ENCODE peak calls at places on chromosome 16, in eight cellular contexts. W is stimulated activated CD8-positive, alpha-beta memory T cell treated with anti-CD3 and anti-CD28 coated beads, Interleukin-15, amount 100 ng/mL, for 24 hours; M is amygdala; A is activated naive CD4-positive, alpha-beta T cell treated with anti-CD3 and anti-CD28 coated beads, Interleukin-2, amount 50 U/mL, for 16 hours; U is NCI-H187; D is T-helper 17 cell; L is LoVo; H is non-pigmented ciliary epithelial cell. C is an unnamed sample.

GRCh38 chr16:3035972-3036725 is 595 bp downstream of the BICDL2 start:
- DNase-seq in W (no peak), M (no peak), A (no peak), U (no peak), D (no peak), L (no peak), H (no peak), C (no peak)

GRCh38 chr16:83187404-83187803 is 560.6 kb downstream of the CDH13 start:
- DNase-seq in W (no peak), M (no peak), A (no peak), U (no peak), D (no peak), L (no peak), H (peak), C (no peak)

GRCh38 chr16:89096042-89096717 is 2.5 kb downstream of the ACSF3 start:
- DNase-seq in W (no peak), M (no peak), A (no peak), U (no peak), D (no peak), L (no peak), H (no peak), C (no peak)

GRCh38 chr16:56294599-56294998 is 103.3 kb downstream of the GNAO1 start:
- DNase-seq in W (no peak), M (no peak), A (no peak), U (no peak), D (no peak), L (no peak), H (peak), C (no peak)

GRCh38 chr16:85382717-85383118 is 230.4 kb upstream of the GSE1 start:
- DNase-seq in W (no peak), M (no peak), A (no peak), U (no peak), D (no peak), L (no peak), H (no peak), C (no peak)

GRCh38 chr16:26765087-26765486 is 301.6 kb upstream of the C16orf82 start:
- DNase-seq in W (no peak), M (no peak), A (peak), U (no peak), D (no peak), L (no peak), H (no peak), C (no peak)

GRCh38 chr16:77556203-77556602 is 121.4 kb upstream of the ADAMTS18 start:
- DNase-seq in W (no peak), M (no peak), A (no peak), U (no peak), D (no peak), L (no peak), H (no peak), C (no peak)

GRCh38 chr16:10188236-10188635 is 6.0 kb upstream of the GRIN2A start:
- DNase-seq in W (no peak), M (no peak), A (no peak), U (no peak), D (no peak), L (no peak), H (no peak), C (no peak)

GRCh38 chr16:17509194-17509593 is 38.4 kb upstream of the XYLT1 start:
- DNase-seq in W (no peak), M (no peak), A (no peak), U (no peak), D (no peak), L (no peak), H (no peak), C (no peak)

GRCh38 chr16:30526137-30526822 is at the start of gene ZNF768:
- DNase-seq in W (no peak), M (no peak), A (peak), U (no peak), D (peak), L (peak), H (no peak), C (no peak)

GRCh38 chr16:11201498-11202259 is 54.3 kb downstream of the SOCS1 start:
- DNase-seq in W (no peak), M (no peak), A (no peak), U (no peak), D (no peak), L (peak), H (peak), C (no peak)

GRCh38 chr16:74832228-74832627 is 57.6 kb upstream of the FA2H start:
- DNase-seq in W (no peak), M (no peak), A (no peak), U (no peak), D (no peak), L (no peak), H (no peak), C (no peak)

GRCh38 chr16:54059319-54059718 is 227.3 kb downstream of the IRX3 start:
- DNase-seq in W (no peak), M (no peak), A (no peak), U (no peak), D (no peak), L (no peak), H (no peak), C (no peak)

GRCh38 chr16:88062341-88062861 is 111.2 kb downstream of the BANP start:
- DNase-seq in W (no peak), M (no peak), A (no peak), U (no peak), D (no peak), L (no peak), H (peak), C (no peak)

GRCh38 chr16:30122621-30123160 is 329 bp downstream of the MAPK3 start:
- DNase-seq in W (no peak), M (no peak), A (peak), U (no peak), D (peak), L (no peak), H (no peak), C (peak)

GRCh38 chr16:85329059-85329812 is 217.0 kb upstream of the CIBAR2 start:
- DNase-seq in W (no peak), M (no peak), A (no peak), U (no peak), D (no peak), L (no peak), H (no peak), C (no peak)

GRCh38 chr16:8646271-8646670 is 24.8 kb downstream of the METTL22 start:
- DNase-seq in W (no peak), M (no peak), A (no peak), U (no peak), D (no peak), L (no peak), H (no peak), C (no peak)

GRCh38 chr16:78813917-78814316 is 714.5 kb downstream of the WWOX start:
- DNase-seq in W (no peak), M (no peak), A (no peak), U (no peak), D (no peak), L (no peak), H (no peak), C (no peak)

GRCh38 chr16:76900285-76901263 is 290.4 kb upstream of the MON1B start:
- DNase-seq in W (no peak), M (no peak), A (no peak), U (no peak), D (no peak), L (no peak), H (no peak), C (no peak)